ENCODE peak calls at places on chromosomes 3 and 15, in nine cellular contexts. N is hepatocyte; B is CD8-positive, alpha-beta memory T cell; R is left ventricle myocardium inferior; K is Peyer's patch; M is uterus; Y is brain microvascular endothelial cell; G is heart left ventricle; Q is endodermal cell. J is an unnamed sample.

GRCh38 chr3:151839313-151839631 is 25.4 kb downstream of the AADAC start:
- DNase-seq in B (no peak), Q (no peak), K (no peak), G (no peak), N (no peak), Y (no peak), M (no peak), R (no peak), J (no peak)

GRCh38 chr3:49132437-49133225 is at the start of gene LAMB2:
- DNase-seq in K (no peak), N (peak; percentile 83), G (peak; percentile 85), B (no peak), R (peak; percentile 84), Q (peak; percentile 94), Y (peak; percentile 67), M (peak; percentile 80), J (no peak)

GRCh38 chr15:40595773-40596172 is 1.7 kb downstream of the KNL1 start:
- DNase-seq in B (no peak), M (no peak), N (no peak), K (no peak), G (no peak), Y (no peak), R (no peak), Q (no peak), J (no peak)

GRCh38 chr3:194197981-194198695 is 62.2 kb downstream of the HES1 start:
- DNase-seq in G (no peak), N (no peak), R (no peak), B (no peak), K (no peak), Q (no peak), M (no peak), Y (no peak), J (no peak)

GRCh38 chr3:23620616-23621015 is 185.1 kb upstream of the UBE2E1 start:
- DNase-seq in K (no peak), R (no peak), Y (no peak), Q (peak; percentile 36), B (no peak), M (no peak), N (no peak), G (no peak), J (no peak)

GRCh38 chr3:143218176-143218575 is 98.6 kb downstream of the CHST2 start:
- DNase-seq in N (no peak), K (no peak), R (no peak), M (no peak), B (no peak), Q (no peak), Y (no peak), G (no peak), J (no peak)

GRCh38 chr3:142888484-142889262 is at the start of gene PCOLCE2:
- DNase-seq in N (peak; percentile 61), R (peak; percentile 54), G (peak; percentile 61), Q (peak; percentile 89), M (no peak), B (no peak), K (no peak), Y (no peak), J (peak; percentile 25)

GRCh38 chr3:147656023-147656422 is 246.9 kb downstream of the ZIC1 start:
- DNase-seq in R (no peak), K (no peak), N (no peak), Q (no peak), M (no peak), B (no peak), G (no peak), Y (peak; percentile 10), J (no peak)

GRCh38 chr3:170054204-170054603 is 16.4 kb downstream of the GPR160 start:
- DNase-seq in R (no peak), M (no peak), N (no peak), K (no peak), B (no peak), G (no peak), Y (no peak), Q (no peak), J (no peak)

GRCh38 chr3:123446610-123447109 is 2.2 kb downstream of the ADCY5 start:
- DNase-seq in N (no peak), B (no peak), Q (no peak), R (no peak), M (no peak), K (no peak), Y (no peak), G (no peak), J (no peak)

GRCh38 chr3:14243782-14244181 is 65.2 kb downstream of the LSM3 start:
- DNase-seq in Q (peak; percentile 34), K (peak; percentile 2), G (no peak), B (no peak), R (no peak), M (no peak), Y (no peak), N (no peak), J (no peak)

GRCh38 chr3:58217209-58217811 is 6.5 kb upstream of the DNASE1L3 start:
- DNase-seq in G (peak; percentile 85), M (peak; percentile 58), Y (peak; percentile 83), B (peak; percentile 27), K (peak; percentile 69), N (peak; percentile 75), R (peak; percentile 66), Q (peak; percentile 94), J (no peak)

GRCh38 chr3:144362126-144362525 is 390.5 kb downstream of the DIPK2A start:
- DNase-seq in Q (no peak), G (no peak), M (no peak), K (no peak), R (no peak), Y (peak; percentile 46), N (no peak), B (no peak), J (no peak)

GRCh38 chr3:20668411-20668810 is 482.4 kb upstream of the SGO1 start:
- DNase-seq in K (no peak), Q (peak; percentile 78), Y (peak; percentile 33), N (no peak), R (no peak), M (no peak), G (peak; percentile 15), B (no peak), J (peak; percentile 45)

GRCh38 chr15:51621917-51622268 is 678 bp downstream of the DMXL2 start:
- DNase-seq in M (peak; percentile 38), B (no peak), Y (peak; percentile 57), Q (peak; percentile 83), K (peak; percentile 17), G (peak; percentile 56), R (peak; percentile 32), N (peak; percentile 68), J (no peak)

GRCh38 chr15:69225355-69226027 is 65.1 kb downstream of the GLCE start:
- DNase-seq in K (no peak), B (no peak), Q (no peak), R (no peak), N (peak; percentile 26), Y (no peak), G (no peak), M (no peak), J (no peak)

GRCh38 chr3:120524171-120524923 is 71.8 kb upstream of the NDUFB4 start:
- DNase-seq in B (no peak), Y (peak; percentile 14), R (no peak), N (no peak), K (no peak), M (no peak), G (no peak), Q (no peak), J (no peak)

GRCh38 chr3:186502138-186502941 is 41.8 kb downstream of the CRYGS start:
- DNase-seq in G (no peak), K (no peak), B (no peak), Q (peak; percentile 59), R (no peak), M (no peak), N (no peak), Y (no peak), J (no peak)
- H3K36me3 ChIP-seq in G (no peaks in the 10 kb centered on the region), K (no peaks in the 10 kb centered on the region), B (no peaks in the 10 kb centered on the region), Q (no peaks in the 10 kb centered on the region), R (no peaks in the 10 kb centered on the region), M (no peaks in the 10 kb centered on the region), N (no peaks in the 10 kb centered on the region), Y (no peaks in the 10 kb centered on the region), J (no peaks in the 10 kb centered on the region)

DNA sequence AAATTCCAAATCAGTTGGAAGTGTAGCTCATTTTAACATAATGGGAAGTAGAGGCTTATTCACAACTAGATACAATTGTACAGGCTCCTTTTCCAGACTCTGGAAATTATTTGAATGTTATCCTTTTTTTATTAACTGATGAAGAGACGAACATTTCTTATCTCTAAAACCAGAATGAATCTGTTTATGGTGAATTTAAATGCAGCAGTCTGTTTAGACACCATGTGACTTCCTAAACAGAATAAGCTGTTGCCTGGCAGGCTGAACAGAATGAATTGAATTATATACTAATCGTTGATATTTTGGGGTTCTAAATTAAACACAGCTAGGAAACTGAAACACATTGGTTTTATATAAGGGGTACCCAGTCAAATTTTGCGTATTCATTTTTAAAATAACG is 4.0 kb downstream of the SEC61A1 start:
- DNase-seq in Y (no peak), M (no peak), Q (no peak), B (no peak), R (no peak), N (no peak), K (no peak), G (no peak), J (no peak)
- H3K36me3 ChIP-seq in Y (peaks cover 80% of the 10 kb centered on the region), M (no peaks in the 10 kb centered on the region), Q (peaks cover 75% of the 10 kb centered on the region), B (peaks cover 43% of the 10 kb centered on the region), R (peaks cover 65% of the 10 kb centered on the region), N (peaks cover 6% of the 10 kb centered on the region), K (no peaks in the 10 kb centered on the region), G (peaks cover 35% of the 10 kb centered on the region), J (peaks cover 17% of the 10 kb centered on the region)

DNA sequence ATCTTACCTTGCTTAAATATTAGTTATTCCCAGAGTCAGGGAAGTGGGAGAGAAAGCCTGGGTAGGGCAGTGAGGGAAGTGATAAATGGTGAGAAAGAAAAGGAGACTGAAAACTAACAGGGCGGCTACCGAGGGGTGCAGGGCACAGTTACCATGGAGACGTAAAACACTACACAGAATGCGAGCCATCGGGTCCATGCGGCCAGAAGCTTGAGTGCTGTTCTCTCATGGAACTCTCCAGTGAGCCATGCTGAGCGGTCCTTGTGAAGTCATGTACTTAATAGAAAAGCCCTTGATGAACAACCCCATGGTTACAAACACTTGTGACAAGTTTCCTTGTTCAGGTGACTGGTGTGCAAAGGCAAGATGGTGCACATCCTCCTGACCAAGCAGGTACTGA is 3.7 kb upstream of the PLA2G4F start:
- DNase-seq in M (no peak), R (no peak), Y (no peak), G (no peak), Q (no peak), K (no peak), B (no peak), N (no peak), J (no peak)
- H3K36me3 ChIP-seq in M (no peaks in the 10 kb centered on the region), R (peaks cover 56% of the 10 kb centered on the region), Y (peaks cover 56% of the 10 kb centered on the region), G (peaks cover 27% of the 10 kb centered on the region), Q (peaks cover 64% of the 10 kb centered on the region), K (peaks cover 7% of the 10 kb centered on the region), B (peaks cover 51% of the 10 kb centered on the region), N (no peaks in the 10 kb centered on the region), J (peaks cover 22% of the 10 kb centered on the region)

DNA sequence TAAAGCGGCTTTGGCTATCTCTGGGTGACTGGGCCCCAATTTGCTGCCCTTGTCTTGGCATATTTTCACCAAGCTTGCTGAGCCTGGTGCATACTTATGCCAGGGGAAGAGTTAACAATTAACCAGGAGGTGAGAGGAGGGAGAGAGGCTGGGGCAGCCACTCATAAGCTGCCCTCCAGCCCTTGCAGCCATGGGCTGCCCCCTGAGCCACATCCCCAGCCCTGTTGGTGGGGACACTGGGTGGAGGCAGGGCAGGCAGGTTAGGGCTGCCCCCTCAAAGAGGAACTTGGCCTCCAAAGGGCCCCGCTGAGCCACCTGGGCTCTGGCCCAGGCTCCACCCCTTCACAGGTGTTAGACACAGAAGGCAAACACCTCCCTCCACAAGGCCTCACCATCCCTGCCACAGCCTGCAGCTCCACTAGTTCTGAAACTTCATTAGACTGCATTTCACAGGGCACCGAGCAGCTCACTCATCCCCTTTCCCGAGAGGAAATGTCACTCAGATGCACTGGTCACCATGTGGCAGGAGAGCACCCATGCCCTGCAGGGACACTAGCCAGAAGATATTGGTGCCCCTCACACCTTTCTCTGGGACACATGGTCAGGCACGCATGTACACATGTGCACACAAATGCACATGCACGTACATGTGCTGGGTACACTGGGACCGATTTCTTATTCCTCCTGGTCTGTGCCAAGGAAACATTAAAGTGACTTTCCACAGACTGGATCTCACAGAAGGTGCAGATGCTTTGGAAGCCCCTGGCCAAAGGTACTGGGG is 20.2 kb downstream of the AMOTL2 start:
- DNase-seq in Y (no peak), B (no peak), K (no peak), N (no peak), M (no peak), Q (peak; percentile 84), G (no peak), R (no peak), J (no peak)
- H3K36me3 ChIP-seq in Y (peaks cover 45% of the 10 kb centered on the region), B (no peaks in the 10 kb centered on the region), K (no peaks in the 10 kb centered on the region), N (peaks cover 5% of the 10 kb centered on the region), M (no peaks in the 10 kb centered on the region), Q (peaks cover 54% of the 10 kb centered on the region), G (peaks cover 12% of the 10 kb centered on the region), R (peaks cover 57% of the 10 kb centered on the region), J (peaks cover 33% of the 10 kb centered on the region)

J was measured in iPS DF 6.9.